ENCODE peak calls at places on chromosomes 2 and 18, in nine cellular contexts. P is fibroblast of pulmonary artery, W is HCT116, O is kidney glomerular epithelial cell, R is AG09309, S is chondrocyte, G is myocyte, U is cardiac muscle cell, J is mesendoderm. Y is an unnamed sample.

GRCh38 chr2:106108351-106108750 is 85.8 kb downstream of the UXS1 start:
- DNase-seq in P (peak), W (no peak), O (no peak), R (no peak), S (no peak), G (peak), U (peak), J (no peak), Y (peak)

GRCh38 chr18:59087391-59087790 is 52.3 kb upstream of the SEC11C start:
- DNase-seq in P (no peak), W (no peak), O (no peak), R (no peak), S (no peak), G (no peak), U (no peak), J (no peak), Y (no peak)

GRCh38 chr2:160298960-160299359 is 98.9 kb upstream of the ITGB6 start:
- DNase-seq in P (peak), W (no peak), O (no peak), R (no peak), S (no peak), G (peak), U (peak), J (no peak), Y (no peak)

GRCh38 chr2:190267302-190267701 is 52.3 kb downstream of the HIBCH start:
- DNase-seq in P (peak), W (peak), O (peak), R (peak), S (no peak), G (no peak), U (peak), J (no peak), Y (peak)

GRCh38 chr2:120858764-120859525 is 123.3 kb downstream of the GLI2 start:
- DNase-seq in P (no peak), W (no peak), O (no peak), R (no peak), S (peak), G (no peak), U (no peak), J (peak), Y (no peak)

GRCh38 chr2:37322368-37322767 is 2.3 kb downstream of the PRKD3 start:
- DNase-seq in P (peak), W (no peak), O (no peak), R (no peak), S (no peak), G (peak), U (peak), J (no peak), Y (no peak)

GRCh38 chr2:15735738-15736326 is 144.2 kb downstream of the DDX1 start:
- DNase-seq in P (no peak), W (no peak), O (no peak), R (no peak), S (no peak), G (no peak), U (no peak), J (no peak), Y (no peak)

GRCh38 chr18:23225518-23225917 is 90.2 kb downstream of the CABLES1 start:
- DNase-seq in P (peak), W (no peak), O (no peak), R (peak), S (no peak), G (peak), U (peak), J (no peak), Y (peak)

GRCh38 chr2:129752686-129753085 is 226.8 kb upstream of the RAB6C start:
- DNase-seq in P (no peak), W (no peak), O (no peak), R (no peak), S (no peak), G (no peak), U (no peak), J (no peak), Y (no peak)

GRCh38 chr18:36662000-36662399 is 166.8 kb downstream of the TPGS2 start:
- DNase-seq in P (peak), W (no peak), O (no peak), R (no peak), S (no peak), G (peak), U (peak), J (peak), Y (no peak)

GRCh38 chr18:62088146-62088545 is 98.7 kb downstream of the PIGN start:
- DNase-seq in P (peak), W (no peak), O (no peak), R (peak), S (no peak), G (peak), U (peak), J (no peak), Y (no peak)

GRCh38 chr2:215421859-215422461 is 13.9 kb downstream of the FN1 start:
- DNase-seq in P (peak), W (no peak), O (no peak), R (no peak), S (no peak), G (no peak), U (peak), J (no peak), Y (no peak)

GRCh38 chr18:75173125-75173432 is 35.9 kb downstream of the PTGR3 start:
- DNase-seq in P (peak), W (no peak), O (no peak), R (no peak), S (no peak), G (peak), U (peak), J (peak), Y (no peak)

GRCh38 chr2:102106133-102106556 is 36.4 kb upstream of the IL1R1 start:
- DNase-seq in P (peak), W (no peak), O (peak), R (peak), S (no peak), G (peak), U (peak), J (no peak), Y (no peak)

GRCh38 chr2:235050992-235051351 is 99.2 kb downstream of the SH3BP4 start:
- DNase-seq in P (peak), W (peak), O (peak), R (peak), S (no peak), G (peak), U (peak), J (peak), Y (peak)

GRCh38 chr18:25306671-25307070 is 45.3 kb downstream of the ZNF521 start:
- DNase-seq in P (no peak), W (no peak), O (no peak), R (no peak), S (no peak), G (no peak), U (no peak), J (no peak), Y (no peak)

GRCh38 chr2:2902551-2903216 is 474.9 kb downstream of the EIPR1 start:
- DNase-seq in P (no peak), W (no peak), O (no peak), R (no peak), S (no peak), G (no peak), U (no peak), J (peak), Y (no peak)

GRCh38 chr18:61502472-61502871 is 169.2 kb downstream of the CDH20 start:
- DNase-seq in P (peak), W (peak), O (peak), R (peak), S (no peak), G (peak), U (peak), J (peak), Y (peak)

GRCh38 chr2:157052685-157053224 is 204.8 kb upstream of the GALNT5 start:
- DNase-seq in P (peak), W (peak), O (peak), R (peak), S (no peak), G (peak), U (peak), J (no peak), Y (peak)

GRCh38 chr2:76721226-76721625 is 801.0 kb downstream of the LRRTM4 start:
- DNase-seq in P (no peak), W (no peak), O (no peak), R (no peak), S (no peak), G (no peak), U (no peak), J (peak), Y (no peak)

GRCh38 chr2:37325625-37326071 is 1.0 kb upstream of the PRKD3 start:
- DNase-seq in P (no peak), W (no peak), O (no peak), R (no peak), S (no peak), G (no peak), U (no peak), J (no peak), Y (no peak)

GRCh38 chr2:2839393-2840096 is 508.5 kb upstream of the MYT1L start:
- DNase-seq in P (no peak), W (no peak), O (no peak), R (no peak), S (no peak), G (no peak), U (no peak), J (no peak), Y (no peak)